ENCODE peak calls at places on chromosomes 6 and 20, in five cellular contexts. One of them, this sample, is unnamed.

GRCh38 chr6:36296240-36296639 is 26.4 kb downstream of the PNPLA1 start:
- DNase-seq in sigmoid colon: no peak
- DNase-seq in lower leg skin: no peak
- DNase-seq in prostate gland: no peak
- DNase-seq in uterus: no peak
- DNase-seq in this sample: no peak

GRCh38 chr6:75516757-75517156 is 23.2 kb upstream of the FILIP1 start:
- DNase-seq in sigmoid colon: no peak
- DNase-seq in lower leg skin: no peak
- DNase-seq in prostate gland: no peak
- DNase-seq in uterus: no peak
- DNase-seq in this sample: no peak

GRCh38 chr20:57570145-57570850 is 9.4 kb downstream of the PCK1 start:
- DNase-seq in sigmoid colon: no peak
- DNase-seq in lower leg skin: no peak
- DNase-seq in prostate gland: no peak
- DNase-seq in uterus: no peak
- DNase-seq in this sample: no peak

GRCh38 chr6:143536461-143536865 is 24.9 kb upstream of the FUCA2 start:
- DNase-seq in sigmoid colon: no peak
- DNase-seq in lower leg skin: no peak
- DNase-seq in prostate gland: peak
- DNase-seq in uterus: no peak
- DNase-seq in this sample: peak

GRCh38 chr6:5173862-5174643 is 86.7 kb downstream of the LYRM4 start:
- DNase-seq in sigmoid colon: no peak
- DNase-seq in lower leg skin: no peak
- DNase-seq in prostate gland: no peak
- DNase-seq in uterus: no peak
- DNase-seq in this sample: no peak

GRCh38 chr6:13315896-13316295 is 12.4 kb downstream of the TBC1D7 start:
- DNase-seq in sigmoid colon: no peak
- DNase-seq in lower leg skin: no peak
- DNase-seq in prostate gland: no peak
- DNase-seq in uterus: no peak
- DNase-seq in this sample: no peak

GRCh38 chr6:109979033-109979921 is 1.2 kb downstream of the GPR6 start:
- DNase-seq in sigmoid colon: no peak
- DNase-seq in lower leg skin: no peak
- DNase-seq in prostate gland: no peak
- DNase-seq in uterus: no peak
- DNase-seq in this sample: no peak

GRCh38 chr20:34220581-34220980 is 20.6 kb upstream of the ASIP start:
- DNase-seq in sigmoid colon: no peak
- DNase-seq in lower leg skin: no peak
- DNase-seq in prostate gland: no peak
- DNase-seq in uterus: no peak
- DNase-seq in this sample: no peak

GRCh38 chr20:24970743-24971142 is 21.7 kb downstream of the CST7 start:
- DNase-seq in sigmoid colon: peak
- DNase-seq in lower leg skin: no peak
- DNase-seq in prostate gland: no peak
- DNase-seq in uterus: no peak
- DNase-seq in this sample: no peak

GRCh38 chr20:38829296-38829875 is 23.9 kb downstream of the PPP1R16B start:
- DNase-seq in sigmoid colon: no peak
- DNase-seq in lower leg skin: no peak
- DNase-seq in prostate gland: no peak
- DNase-seq in uterus: no peak
- DNase-seq in this sample: no peak

GRCh38 chr20:53177687-53178086 is 205.5 kb downstream of the TSHZ2 start:
- DNase-seq in sigmoid colon: no peak
- DNase-seq in lower leg skin: no peak
- DNase-seq in prostate gland: no peak
- DNase-seq in uterus: no peak
- DNase-seq in this sample: no peak

GRCh38 chr6:4914412-4915159 is 89.3 kb downstream of the RPP40 start:
- DNase-seq in sigmoid colon: no peak
- DNase-seq in lower leg skin: no peak
- DNase-seq in prostate gland: no peak
- DNase-seq in uterus: no peak
- DNase-seq in this sample: no peak

GRCh38 chr6:127592964-127593363 is 16.0 kb downstream of the C6orf58 start:
- DNase-seq in sigmoid colon: no peak
- DNase-seq in lower leg skin: no peak
- DNase-seq in prostate gland: no peak
- DNase-seq in uterus: no peak
- DNase-seq in this sample: no peak

GRCh38 chr20:47285189-47285588 is 71.3 kb downstream of the ZMYND8 start:
- DNase-seq in sigmoid colon: no peak
- DNase-seq in lower leg skin: no peak
- DNase-seq in prostate gland: no peak
- DNase-seq in uterus: no peak
- DNase-seq in this sample: no peak

DNA sequence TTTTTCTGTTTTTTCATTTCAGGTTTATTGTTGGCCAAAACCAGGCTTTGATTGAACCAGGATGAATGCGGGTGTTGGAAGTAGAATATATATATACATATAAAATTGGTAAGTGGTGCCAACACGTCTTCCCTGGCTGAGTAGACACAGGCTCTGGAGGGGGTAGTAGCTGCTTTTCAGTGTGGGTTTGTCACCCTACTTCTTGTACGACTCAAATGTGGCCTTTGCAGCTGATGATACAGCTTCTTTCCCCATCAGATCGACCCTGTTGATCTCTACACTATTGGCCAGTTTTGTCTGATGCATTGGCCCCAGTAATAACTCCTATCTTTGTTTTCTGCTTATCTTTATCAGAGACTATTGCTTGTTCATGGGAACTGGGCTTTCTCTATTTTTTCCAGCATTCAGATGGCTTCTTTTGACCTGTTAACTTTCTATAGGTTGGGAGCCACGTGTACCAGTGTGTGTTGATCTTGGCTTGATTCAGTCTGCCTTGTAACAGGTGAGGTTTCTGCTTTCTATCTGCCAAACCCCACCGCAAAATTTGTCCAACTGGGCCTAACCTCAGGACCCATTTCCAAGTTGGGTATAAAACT is 2.7 kb upstream of the ZNFX1 start:
- DNase-seq in sigmoid colon: no peak
- DNase-seq in lower leg skin: no peak
- DNase-seq in prostate gland: no peak
- DNase-seq in uterus: no peak
- DNase-seq in this sample: no peak
- TF ChIP-seq POLR2A in sigmoid colon: no peak
- TF ChIP-seq POLR2A in lower leg skin: no peak
- TF ChIP-seq POLR2A in prostate gland: no peak
- TF ChIP-seq POLR2A in uterus: no peak
- TF ChIP-seq POLR2A in this sample: no peak

GRCh38 chr6:150857906-150858365 is 7.6 kb upstream of the MTHFD1L start:
- DNase-seq in sigmoid colon: no peak
- DNase-seq in lower leg skin: no peak
- DNase-seq in prostate gland: no peak
- DNase-seq in uterus: no peak
- DNase-seq in this sample: no peak
- TF ChIP-seq POLR2A in sigmoid colon: no peak
- TF ChIP-seq POLR2A in lower leg skin: no peak
- TF ChIP-seq POLR2A in prostate gland: no peak
- TF ChIP-seq POLR2A in uterus: no peak
- TF ChIP-seq POLR2A in this sample: no peak

GRCh38 chr6:57173886-57174510 is 1.9 kb downstream of the BAG2 start:
- DNase-seq in sigmoid colon: no peak
- DNase-seq in lower leg skin: no peak
- DNase-seq in prostate gland: no peak
- DNase-seq in uterus: peak
- DNase-seq in this sample: no peak
- TF ChIP-seq POLR2A in sigmoid colon: no peak
- TF ChIP-seq POLR2A in lower leg skin: no peak
- TF ChIP-seq POLR2A in prostate gland: no peak
- TF ChIP-seq POLR2A in uterus: peak
- TF ChIP-seq POLR2A in this sample: no peak

GRCh38 chr6:3209114-3210023 is 18.1 kb downstream of the TUBB2B start:
- DNase-seq in sigmoid colon: no peak
- DNase-seq in lower leg skin: peak
- DNase-seq in prostate gland: no peak
- DNase-seq in uterus: peak
- DNase-seq in this sample: no peak
- TF ChIP-seq POLR2A in sigmoid colon: no peak
- TF ChIP-seq POLR2A in lower leg skin: no peak
- TF ChIP-seq POLR2A in prostate gland: no peak
- TF ChIP-seq POLR2A in uterus: no peak
- TF ChIP-seq POLR2A in this sample: no peak

GRCh38 chr20:13990465-13990864 is at the start of gene SEL1L2:
- DNase-seq in sigmoid colon: no peak
- DNase-seq in lower leg skin: no peak
- DNase-seq in prostate gland: no peak
- DNase-seq in uterus: no peak
- DNase-seq in this sample: no peak

GRCh38 chr20:13991311-13991710 is 897 bp upstream of the SEL1L2 start:
- DNase-seq in sigmoid colon: no peak
- DNase-seq in lower leg skin: no peak
- DNase-seq in prostate gland: no peak
- DNase-seq in uterus: no peak
- DNase-seq in this sample: no peak

GRCh38 chr20:13995841-13996240 is 525 bp downstream of the MACROD2 start:
- DNase-seq in sigmoid colon: peak
- DNase-seq in lower leg skin: no peak
- DNase-seq in prostate gland: peak
- DNase-seq in uterus: peak
- DNase-seq in this sample: no peak

GRCh38 chr20:13996265-13996664 is 949 bp downstream of the MACROD2 start:
- DNase-seq in sigmoid colon: no peak
- DNase-seq in lower leg skin: no peak
- DNase-seq in prostate gland: no peak
- DNase-seq in uterus: no peak
- DNase-seq in this sample: no peak

GRCh38 chr20:13995086-13995665 is at the start of gene MACROD2:
- DNase-seq in sigmoid colon: peak
- DNase-seq in lower leg skin: peak
- DNase-seq in prostate gland: peak
- DNase-seq in uterus: peak
- DNase-seq in this sample: peak
- TF ChIP-seq POLR2A in sigmoid colon: peak
- TF ChIP-seq POLR2A in lower leg skin: no peak
- TF ChIP-seq POLR2A in prostate gland: peak
- TF ChIP-seq POLR2A in uterus: peak
- TF ChIP-seq POLR2A in this sample: no peak

GRCh38 chr20:20455945-20456344 is 88.0 kb downstream of the INSM1 start:
- DNase-seq in sigmoid colon: no peak
- DNase-seq in lower leg skin: no peak
- DNase-seq in prostate gland: no peak
- DNase-seq in uterus: no peak
- DNase-seq in this sample: no peak

GRCh38 chr20:20459726-20460125 is 91.8 kb downstream of the INSM1 start:
- DNase-seq in sigmoid colon: no peak
- DNase-seq in lower leg skin: no peak
- DNase-seq in prostate gland: no peak
- DNase-seq in uterus: no peak
- DNase-seq in this sample: no peak

GRCh38 chr20:20454850-20455627 is 87.1 kb downstream of the INSM1 start:
- DNase-seq in sigmoid colon: no peak
- DNase-seq in lower leg skin: no peak
- DNase-seq in prostate gland: no peak
- DNase-seq in uterus: no peak
- DNase-seq in this sample: no peak

GRCh38 chr20:20456736-20457135 is 88.8 kb downstream of the INSM1 start:
- DNase-seq in sigmoid colon: no peak
- DNase-seq in lower leg skin: no peak
- DNase-seq in prostate gland: no peak
- DNase-seq in uterus: no peak
- DNase-seq in this sample: no peak

DNA sequence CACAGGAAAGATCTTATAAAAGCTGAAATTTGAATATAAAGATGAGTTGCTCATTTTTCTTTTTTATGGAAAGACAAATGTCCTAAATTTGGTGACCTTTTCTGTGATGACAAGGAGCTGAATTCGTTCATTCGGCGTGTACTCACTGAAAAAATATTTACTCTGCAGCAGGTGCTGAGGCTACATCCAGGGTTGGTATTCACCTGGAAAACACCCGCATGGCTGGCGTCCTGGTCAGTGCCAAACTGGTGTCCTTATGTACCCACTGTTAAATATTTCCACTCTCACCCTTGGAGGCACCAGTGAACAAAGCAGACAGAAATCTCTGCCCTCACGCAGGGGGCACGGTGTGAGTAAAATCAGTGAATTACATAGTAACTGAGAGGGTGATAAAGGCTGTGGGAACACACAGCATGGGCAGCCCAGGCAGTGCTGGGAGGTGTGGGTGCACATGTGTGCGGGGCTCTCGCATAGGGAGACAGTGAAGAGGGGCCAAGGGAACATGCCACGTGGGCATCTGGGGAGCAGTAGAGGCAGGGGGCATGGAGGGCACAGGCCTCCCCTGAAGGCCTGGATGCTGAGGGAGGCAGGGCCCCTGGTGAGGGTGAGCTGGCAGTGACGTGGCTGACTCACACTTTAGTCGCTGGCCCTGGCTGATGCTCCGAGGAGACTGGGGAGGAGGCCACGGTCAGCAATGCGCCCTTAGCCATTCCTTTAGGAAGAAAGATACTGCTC is 89.7 kb downstream of the INSM1 start:
- DNase-seq in sigmoid colon: no peak
- DNase-seq in lower leg skin: no peak
- DNase-seq in prostate gland: no peak
- DNase-seq in uterus: no peak
- DNase-seq in this sample: no peak
- TF ChIP-seq POLR2A in sigmoid colon: no peak
- TF ChIP-seq POLR2A in lower leg skin: no peak
- TF ChIP-seq POLR2A in prostate gland: no peak
- TF ChIP-seq POLR2A in uterus: no peak
- TF ChIP-seq POLR2A in this sample: no peak